ENCODE peak calls at places on chromosomes 3 and 15, in four cellular contexts. N, O, F and K are unnamed samples.

GRCh38 chr3:170055209-170055608 is 17.4 kb downstream of the GPR160 start:
- DNase-seq in N (no peak), O (no peak), F (no peak), K (no peak)

GRCh38 chr3:9933561-9934234 is at the start of gene CRELD1:
- DNase-seq in N (peak), O (peak), F (peak), K (peak)

GRCh38 chr3:10232138-10232537 is 16.1 kb upstream of the TATDN2 start:
- DNase-seq in N (no peak), O (no peak), F (no peak), K (no peak)

GRCh38 chr15:47506543-47507090 is 210.7 kb upstream of the SEMA6D start:
- DNase-seq in N (no peak), O (no peak), F (no peak), K (no peak)

GRCh38 chr3:176953106-176954080 is 243.9 kb downstream of the TBL1XR1 start:
- DNase-seq in N (no peak), O (no peak), F (no peak), K (no peak)

GRCh38 chr3:197854596-197855343 is 63.7 kb downstream of the LRCH3 start:
- DNase-seq in N (no peak), O (no peak), F (no peak), K (no peak)

GRCh38 chr15:68334661-68335124 is 57.1 kb downstream of the FEM1B start:
- DNase-seq in N (no peak), O (no peak), F (no peak), K (no peak)

GRCh38 chr3:31903686-31904431 is 77.2 kb downstream of the OSBPL10 start:
- DNase-seq in N (no peak), O (no peak), F (no peak), K (no peak)

GRCh38 chr15:23565395-23566069 is at the start of gene MKRN3:
- DNase-seq in N (peak), O (no peak), F (peak), K (peak)

GRCh38 chr3:188489639-188490405 is 335.9 kb downstream of the LPP start:
- DNase-seq in N (no peak), O (no peak), F (no peak), K (no peak)

GRCh38 chr3:177451940-177452484 is 254.7 kb upstream of the TBL1XR1 start:
- DNase-seq in N (no peak), O (no peak), F (no peak), K (no peak)

GRCh38 chr3:101998256-101998926 is 149.1 kb downstream of the NFKBIZ start:
- DNase-seq in N (no peak), O (no peak), F (no peak), K (no peak)

GRCh38 chr15:89439764-89440163 is 56.6 kb downstream of the RHCG start:
- DNase-seq in N (no peak), O (no peak), F (no peak), K (no peak)

GRCh38 chr3:153621988-153622387 is 460.0 kb downstream of the RAP2B start:
- DNase-seq in N (no peak), O (no peak), F (no peak), K (no peak)

GRCh38 chr3:57164606-57165573 is at the start of gene IL17RD:
- DNase-seq in N (no peak), O (peak), F (no peak), K (no peak)

GRCh38 chr3:118884748-118885206 is 149.9 kb downstream of the IGSF11 start:
- DNase-seq in N (peak), O (peak), F (peak), K (peak)

GRCh38 chr3:135176881-135177280 is 381.8 kb downstream of the EPHB1 start:
- DNase-seq in N (no peak), O (no peak), F (no peak), K (no peak)

GRCh38 chr3:69993747-69994146 is 5.8 kb upstream of the SAMMSON start:
- DNase-seq in N (no peak), O (no peak), F (no peak), K (no peak)

GRCh38 chr3:15097889-15098288 is 1.1 kb downstream of the RBSN start:
- DNase-seq in N (peak), O (no peak), F (no peak), K (peak)

GRCh38 chr3:52532517-52532837 is 1.2 kb downstream of the NT5DC2 start:
- DNase-seq in N (no peak), O (peak), F (no peak), K (no peak)